ENCODE peak calls at places on chromosomes 16 and 17, in ten cellular contexts. P is pancreas; L is A549; C is OCI-LY7; W is tibial nerve; U is ovary; J is AG04450; H is SK-N-MC; V is CD4-positive, alpha-beta T cell; G is GM23248. T is an unnamed sample. For H3K9me3, the result is how much of the 10 kb centered on the place peaks cover.

GRCh38 chr17:5901731-5902660 is 168.2 kb upstream of the WSCD1 start:
- DNase-seq in W (no peak), C (no peak), P (no peak), V (no peak), L (no peak), U (no peak), J (no peak), H (no peak), G (no peak), T (no peak)

GRCh38 chr17:15368605-15369004 is 27.2 kb upstream of the TEKT3 start:
- DNase-seq in V (no peak), U (no peak), W (no peak), G (no peak), J (no peak), L (no peak), C (no peak), H (no peak), P (no peak), T (no peak)

GRCh38 chr16:27085182-27085581 is 18.5 kb downstream of the C16orf82 start:
- DNase-seq in U (no peak), V (no peak), J (no peak), H (no peak), W (no peak), C (no peak), G (no peak), P (no peak), L (no peak), T (no peak)

GRCh38 chr17:6677158-6677831 is 25.7 kb downstream of the C17orf100 start:
- DNase-seq in V (no peak), G (peak), W (no peak), U (no peak), L (no peak), J (no peak), C (no peak), P (no peak), H (no peak), T (no peak)

GRCh38 chr17:79835953-79836951 is 3.0 kb downstream of the CBX4 start:
- DNase-seq in W (no peak), H (no peak), G (no peak), U (no peak), V (no peak), P (peak), J (no peak), C (peak), L (peak), T (no peak)

GRCh38 chr16:27591837-27592236 is 41.9 kb downstream of the KATNIP start:
- DNase-seq in P (no peak), U (no peak), C (no peak), G (no peak), J (no peak), V (no peak), H (no peak), L (no peak), W (no peak), T (no peak)

GRCh38 chr17:78396436-78397335 is 18.2 kb downstream of the PGS1 start:
- DNase-seq in W (no peak), P (peak), U (no peak), H (no peak), J (no peak), C (no peak), L (no peak), G (no peak), V (no peak), T (peak)

GRCh38 chr17:43840814-43841213 is 6.2 kb upstream of the CD300LG start:
- DNase-seq in W (no peak), C (no peak), J (no peak), P (no peak), H (peak), L (peak), V (no peak), U (no peak), G (no peak), T (no peak)

GRCh38 chr17:68909066-68909465 is 46.1 kb downstream of the ABCA8 start:
- DNase-seq in H (peak), G (peak), P (no peak), U (peak), J (peak), L (peak), W (peak), C (peak), V (no peak), T (no peak)

GRCh38 chr17:48357727-48358126 is 72.3 kb downstream of the SKAP1 start:
- DNase-seq in C (peak), U (no peak), W (no peak), L (no peak), J (no peak), V (no peak), G (no peak), P (no peak), H (no peak), T (no peak)

GRCh38 chr17:3916013-3916696 is at the start of gene P2RX1:
- DNase-seq in U (peak), G (no peak), H (no peak), C (peak), L (no peak), P (no peak), V (no peak), J (no peak), W (no peak), T (no peak)

GRCh38 chr17:11996722-11997146 is 541 bp downstream of the ZNF18 start:
- DNase-seq in L (peak), U (no peak), W (peak), C (peak), V (no peak), G (peak), H (no peak), P (no peak), J (no peak), T (no peak)

GRCh38 chr16:82936941-82937551 is 310.3 kb downstream of the CDH13 start:
- DNase-seq in P (no peak), J (peak), V (no peak), W (no peak), U (no peak), C (no peak), H (no peak), G (peak), L (no peak), T (no peak)

GRCh38 chr17:72977768-72978417 is 114.6 kb downstream of the SLC39A11 start:
- DNase-seq in G (peak), W (no peak), C (no peak), J (no peak), V (no peak), L (no peak), U (no peak), P (no peak), H (no peak), T (no peak)

GRCh38 chr16:51393381-51394005 is 242.4 kb upstream of the SALL1 start:
- DNase-seq in W (no peak), J (no peak), V (no peak), C (no peak), L (no peak), G (peak), H (no peak), P (no peak), U (no peak), T (no peak)

GRCh38 chr17:49357516-49357915 is 4.5 kb downstream of the ZNF652 start:
- DNase-seq in W (no peak), L (no peak), V (no peak), J (no peak), G (no peak), H (no peak), U (no peak), P (no peak), C (no peak), T (no peak)

DNA sequence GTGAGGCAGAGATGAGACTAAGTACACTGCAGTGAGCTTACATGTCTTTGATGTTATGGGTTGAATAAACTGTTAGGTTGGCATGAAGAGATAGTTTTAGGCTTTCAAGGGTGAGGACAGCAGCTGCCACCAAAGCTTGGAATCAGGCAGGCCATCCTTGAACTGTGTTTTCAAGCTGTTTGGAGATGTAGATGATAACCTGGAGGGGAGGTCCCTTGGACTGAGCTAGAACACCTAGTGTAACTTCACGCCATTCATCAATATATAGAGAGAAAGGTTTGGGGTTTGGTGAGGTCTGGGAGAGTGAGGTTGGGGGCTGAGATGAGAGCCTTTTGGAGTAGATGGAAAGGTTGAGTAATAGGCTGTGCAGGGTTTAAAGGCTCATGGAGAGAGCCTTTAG is 2447.0 kb downstream of the TP53TG3F start:
- DNase-seq in H (no peak), J (no peak), G (no peak), U (no peak), L (no peak), C (no peak), W (no peak), V (no peak), P (no peak), T (no peak)
- H3K9me3 ChIP-seq in H (under half), J (half or more), G (under half), U (under half), L (under half), C (under half), W (under half), V (under half), P (under half), T (under half)

DNA sequence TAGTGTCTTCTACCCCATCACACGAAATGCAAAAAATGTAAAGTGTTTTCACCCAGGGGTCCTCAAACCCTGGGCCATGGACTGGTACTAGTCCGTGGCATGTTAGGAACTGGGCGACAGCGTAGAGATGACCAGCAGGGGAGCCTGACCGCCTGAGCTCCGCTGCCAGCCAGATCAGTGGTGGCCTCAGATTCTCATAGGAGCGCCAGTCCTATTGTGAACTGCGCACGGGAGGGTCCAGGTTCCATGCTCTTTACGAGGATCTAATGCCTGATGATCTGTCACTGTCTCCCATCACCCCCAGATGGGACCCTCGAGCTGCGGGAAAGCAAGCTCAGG is 4.5 kb downstream of the SCARF1 start:
- DNase-seq in L (no peak), V (no peak), P (no peak), C (no peak), W (no peak), G (no peak), J (no peak), U (no peak), H (no peak), T (no peak)
- H3K27ac ChIP-seq in L (no peak), V (no peak), P (no peak), C (no peak), W (no peak), G (no peak), J (no peak), U (no peak), H (no peak), T (no peak)

GRCh38 chr16:68577352-68577853 is 38.3 kb downstream of the ZFP90 start:
- DNase-seq in V (no peak), G (no peak), H (no peak), W (no peak), U (no peak), C (no peak), J (no peak), P (no peak), L (no peak), T (no peak)

GRCh38 chr16:68574479-68574878 is 35.4 kb downstream of the ZFP90 start:
- DNase-seq in U (no peak), C (no peak), H (no peak), L (no peak), V (no peak), G (no peak), P (no peak), W (no peak), J (no peak), T (no peak)

GRCh38 chr16:68575082-68575481 is 36.0 kb downstream of the ZFP90 start:
- DNase-seq in L (no peak), U (no peak), P (no peak), W (no peak), V (no peak), G (no peak), H (no peak), J (no peak), C (no peak), T (no peak)
- H3K9me3 ChIP-seq in L (half or more), U (under half), P (under half), W (half or more), V (half or more), G (under half), H (under half), J (half or more), C (under half), T (under half)

GRCh38 chr16:84607694-84608093 is 10.2 kb downstream of the COTL1 start:
- DNase-seq in G (no peak), H (no peak), U (no peak), W (no peak), J (no peak), P (no peak), C (peak), V (no peak), L (no peak), T (no peak)
- H3K27ac ChIP-seq in G (no peak), H (no peak), U (no peak), W (peak), J (no peak), P (peak), C (peak), V (peak), L (no peak), T (no peak)

GRCh38 chr17:17151541-17151940 is 54.6 kb downstream of the PLD6 start:
- DNase-seq in J (no peak), W (no peak), H (no peak), P (no peak), V (no peak), G (peak), L (peak), C (no peak), U (no peak), T (no peak)

GRCh38 chr17:17147821-17148220 is 58.3 kb downstream of the PLD6 start:
- DNase-seq in V (no peak), H (no peak), G (peak), L (no peak), P (no peak), U (no peak), W (no peak), J (no peak), C (no peak), T (no peak)

GRCh38 chr17:17150450-17150804 is 55.7 kb downstream of the PLD6 start:
- DNase-seq in P (no peak), V (no peak), U (no peak), W (no peak), H (no peak), C (no peak), J (no peak), G (no peak), L (no peak), T (no peak)

GRCh38 chr17:17151055-17151454 is 55.1 kb downstream of the PLD6 start:
- DNase-seq in L (peak), H (no peak), C (no peak), V (no peak), P (no peak), U (no peak), J (peak), W (no peak), G (peak), T (no peak)

GRCh38 chr17:17149520-17150449 is 56.3 kb downstream of the PLD6 start:
- DNase-seq in W (no peak), C (no peak), L (no peak), H (no peak), G (no peak), V (no peak), P (no peak), U (no peak), J (no peak), T (no peak)
- H3K9me3 ChIP-seq in W (under half), C (under half), L (under half), H (under half), G (under half), V (under half), P (under half), U (under half), J (under half), T (under half)

GRCh38 chr17:82548681-82549303 is 29.3 kb downstream of the FOXK2 start:
- DNase-seq in U (no peak), P (no peak), H (no peak), W (peak), G (no peak), J (no peak), C (no peak), L (no peak), V (no peak), T (no peak)

GRCh38 chr17:82544431-82545070 is 25.0 kb downstream of the FOXK2 start:
- DNase-seq in U (no peak), W (no peak), P (no peak), C (no peak), L (no peak), J (no peak), H (no peak), V (no peak), G (no peak), T (no peak)

GRCh38 chr17:82542439-82542838 is 22.9 kb downstream of the FOXK2 start:
- DNase-seq in H (no peak), J (no peak), G (no peak), W (no peak), P (no peak), U (no peak), C (no peak), L (no peak), V (no peak), T (no peak)

GRCh38 chr17:82547981-82548380 is 28.4 kb downstream of the FOXK2 start:
- DNase-seq in L (no peak), U (no peak), W (no peak), C (no peak), P (no peak), V (no peak), G (no peak), J (no peak), H (no peak), T (no peak)

DNA sequence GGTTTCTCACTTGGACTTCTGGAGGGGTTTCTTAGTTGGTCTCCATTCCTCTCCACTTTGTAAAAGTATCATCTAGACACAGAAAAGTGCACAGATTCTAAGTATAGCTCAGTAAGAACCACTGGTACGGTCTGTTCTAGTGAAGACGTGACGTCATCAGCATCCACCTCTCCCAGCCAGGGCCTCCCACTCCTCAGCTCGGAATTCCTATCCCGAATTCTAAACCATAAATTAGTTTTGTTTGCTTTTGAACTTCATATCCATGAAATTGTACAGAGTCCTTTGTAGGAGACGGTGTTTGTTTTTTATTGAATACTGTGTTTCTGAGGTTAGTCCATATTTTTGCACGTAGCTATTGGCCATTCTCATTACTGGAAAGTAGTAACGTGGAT is 25.5 kb downstream of the FOXK2 start:
- DNase-seq in W (no peak), G (peak), C (no peak), U (no peak), J (no peak), V (no peak), H (no peak), L (no peak), P (no peak), T (no peak)
- H3K27ac ChIP-seq in W (peak), G (no peak), C (no peak), U (no peak), J (no peak), V (no peak), H (peak), L (no peak), P (no peak), T (no peak)

DNA sequence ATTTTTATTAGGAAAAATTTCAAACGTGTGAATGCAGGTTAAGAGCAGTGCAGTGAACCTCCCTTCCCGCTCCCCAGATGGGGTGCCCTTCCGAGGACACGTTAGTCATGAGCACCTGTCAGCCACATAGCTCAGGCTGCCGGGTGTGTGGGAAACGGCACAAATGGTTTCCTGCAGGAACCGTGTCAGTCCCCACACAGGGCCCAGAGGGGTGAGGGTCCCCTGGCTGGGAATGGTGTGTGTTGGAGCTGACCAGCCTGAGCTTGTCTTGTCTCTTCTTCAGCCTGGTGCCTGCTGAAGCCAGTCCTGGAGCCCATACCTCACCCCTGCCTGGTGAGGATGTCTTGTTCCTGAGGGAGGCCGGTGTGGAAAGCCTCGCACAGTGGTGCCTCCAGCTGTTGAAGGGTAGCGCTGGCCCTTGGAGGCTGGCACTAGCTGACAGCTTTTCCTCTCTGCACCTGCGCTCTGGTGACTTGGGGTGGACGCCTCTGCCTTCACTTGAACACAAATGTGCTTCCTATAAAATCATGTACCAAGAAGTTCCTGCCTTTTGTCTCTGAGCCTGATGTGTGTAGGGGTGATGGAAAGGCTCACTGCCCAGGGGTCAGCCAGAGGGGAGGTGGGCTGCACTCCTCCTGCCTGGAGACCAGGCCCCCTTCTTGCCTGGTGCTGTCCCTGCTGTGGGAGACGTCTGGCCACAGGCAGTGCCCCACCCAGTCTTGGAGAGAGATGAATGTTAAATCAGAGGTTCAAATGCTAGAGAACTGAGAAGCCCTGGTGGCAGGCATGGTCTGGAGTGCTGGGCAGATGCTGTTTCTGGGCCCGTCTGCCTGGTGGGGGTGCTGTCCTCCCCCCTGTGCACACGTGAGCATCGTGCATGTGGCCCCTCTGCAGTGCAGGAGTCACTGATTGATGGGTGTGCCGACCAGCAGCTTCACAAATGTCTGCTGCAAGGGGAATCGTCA is 102.6 kb upstream of the ZNF750 start:
- DNase-seq in H (no peak), L (no peak), J (no peak), V (peak), G (no peak), C (no peak), U (peak), P (peak), W (no peak), T (peak)
- H3K9me3 ChIP-seq in H (under half), L (under half), J (under half), V (under half), G (under half), C (under half), U (under half), P (under half), W (under half), T (under half)

DNA sequence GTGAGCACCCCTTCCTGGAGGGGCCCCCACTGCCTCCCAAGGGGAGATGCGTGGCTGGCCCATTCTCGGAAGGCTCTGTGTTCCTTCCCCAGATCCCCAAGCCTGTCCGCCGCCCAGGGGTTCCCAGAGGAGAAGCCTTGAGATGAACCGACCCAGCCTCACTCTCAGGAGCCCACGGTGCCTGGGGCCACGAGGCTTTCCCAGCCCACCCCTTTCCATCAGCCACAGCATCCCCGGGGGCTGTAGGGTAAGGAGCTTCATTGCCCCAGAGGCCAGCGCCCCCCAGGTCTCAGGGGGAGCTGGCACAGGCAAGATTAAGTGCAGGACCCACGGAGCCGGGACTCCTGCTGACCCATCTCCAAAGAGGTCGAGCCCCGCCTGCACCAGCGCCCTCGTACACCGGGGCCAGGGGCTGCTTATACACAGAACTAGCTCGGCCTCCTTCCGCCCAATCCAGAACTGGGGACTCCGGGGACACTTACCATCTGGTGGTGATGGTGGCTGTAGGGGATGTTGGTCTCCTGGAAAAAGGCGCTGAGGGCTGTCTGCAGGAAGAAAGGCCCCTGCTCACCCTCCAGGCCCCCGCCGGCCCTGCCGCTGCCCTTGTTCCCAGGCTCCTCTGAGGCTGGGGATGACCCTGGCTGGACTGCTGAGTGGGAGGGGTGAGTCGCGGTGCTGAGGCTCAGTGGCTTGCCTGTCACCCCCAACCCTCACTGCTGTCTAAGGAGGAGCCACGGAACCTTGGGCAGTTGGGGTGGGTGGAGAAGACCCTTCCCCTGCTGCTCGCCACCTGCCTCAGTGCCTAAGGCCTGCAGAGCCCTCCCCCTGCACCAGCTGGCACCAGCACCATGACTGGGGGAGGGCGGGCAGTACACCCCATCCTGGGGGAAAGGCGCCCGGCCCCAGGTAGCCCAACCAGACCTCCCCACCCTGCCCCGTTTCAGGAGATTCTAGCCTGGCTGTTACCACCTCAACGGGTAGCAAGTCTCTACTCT is 4.4 kb downstream of the UBALD1 start:
- DNase-seq in C (no peak), P (no peak), G (no peak), H (no peak), V (no peak), W (no peak), J (no peak), U (no peak), L (no peak), T (no peak)
- H3K27ac ChIP-seq in C (no peak), P (no peak), G (no peak), H (no peak), V (no peak), W (no peak), J (no peak), U (no peak), L (no peak), T (no peak)

T was measured in aorta.